ENCODE peak calls at places on chromosomes 16 and 17, in six cellular contexts. S, Y, F, H, D and N are unnamed samples.

GRCh38 chr16:4924593-4925378 is 12.2 kb downstream of the PPL start:
- DNase-seq in S (peak; percentile 88), Y (peak; percentile 52), F (no peak), H (no peak), D (no peak), N (no peak)

GRCh38 chr16:24758373-24758772 is 28.9 kb downstream of the TNRC6A start:
- DNase-seq in S (no peak), Y (no peak), F (no peak), H (no peak), D (no peak), N (no peak)

GRCh38 chr17:68389041-68389440 is 68.3 kb downstream of the WIPI1 start:
- DNase-seq in S (peak; percentile 48), Y (no peak), F (no peak), H (peak; percentile 43), D (no peak), N (no peak)

GRCh38 chr17:32626371-32626770 is 139.6 kb downstream of the CDK5R1 start:
- DNase-seq in S (no peak), Y (no peak), F (no peak), H (no peak), D (no peak), N (no peak)

GRCh38 chr17:83100853-83101391 is 21.5 kb downstream of the METRNL start:
- DNase-seq in S (no peak), Y (no peak), F (no peak), H (no peak), D (no peak), N (no peak)

GRCh38 chr16:31502981-31503380 is 5.2 kb downstream of the RUSF1 start:
- DNase-seq in S (no peak), Y (no peak), F (no peak), H (no peak), D (no peak), N (no peak)

GRCh38 chr17:77381185-77381700 is 240.5 kb downstream of the SEC14L1 start:
- DNase-seq in S (no peak), Y (no peak), F (no peak), H (no peak), D (no peak), N (no peak)

GRCh38 chr16:71676236-71676635 is 48.3 kb downstream of the PHLPP2 start:
- DNase-seq in S (no peak), Y (no peak), F (no peak), H (no peak), D (no peak), N (peak; percentile 46)

GRCh38 chr17:35566955-35567354 is 6.3 kb upstream of the SLFN14 start:
- DNase-seq in S (no peak), Y (no peak), F (no peak), H (no peak), D (no peak), N (no peak)

GRCh38 chr16:87487361-87487924 is 5.4 kb downstream of the ZCCHC14 start:
- DNase-seq in S (peak; percentile 43), Y (peak; percentile 76), F (no peak), H (no peak), D (no peak), N (no peak)

GRCh38 chr17:34579017-34579946 is at the start of gene TMEM132E:
- DNase-seq in S (peak; percentile 26), Y (peak; percentile 68), F (no peak), H (no peak), D (peak; percentile 25), N (no peak)

GRCh38 chr16:50248845-50249244 is 17.5 kb upstream of the ADCY7 start:
- DNase-seq in S (peak; percentile 9), Y (no peak), F (no peak), H (no peak), D (no peak), N (peak; percentile 53)

GRCh38 chr16:70805380-70805779 is 4.4 kb upstream of the VAC14 start:
- DNase-seq in S (no peak), Y (no peak), F (no peak), H (no peak), D (no peak), N (no peak)

GRCh38 chr17:28711723-28712036 is at the start of gene PROCA1:
- DNase-seq in S (no peak), Y (peak; percentile 74), F (peak; percentile 28), H (peak; percentile 77), D (no peak), N (no peak)

GRCh38 chr17:16911141-16911937 is 60.6 kb downstream of the TNFRSF13B start:
- DNase-seq in S (peak; percentile 34), Y (peak; percentile 10), F (no peak), H (peak; percentile 61), D (peak; percentile 40), N (peak; percentile 81)

GRCh38 chr17:80388601-80389000 is 26.4 kb upstream of the ENDOV start:
- DNase-seq in S (no peak), Y (no peak), F (no peak), H (no peak), D (no peak), N (no peak)

GRCh38 chr16:26214694-26215093 is 522.9 kb downstream of the HS3ST4 start:
- DNase-seq in S (no peak), Y (no peak), F (no peak), H (no peak), D (no peak), N (no peak)

GRCh38 chr17:19448341-19449268 is 37.6 kb downstream of the RNF112 start:
- DNase-seq in S (peak; percentile 71), Y (no peak), F (no peak), H (no peak), D (no peak), N (no peak)

GRCh38 chr16:67926181-67926742 is 5.4 kb downstream of the CTRL start:
- DNase-seq in S (peak; percentile 70), Y (peak; percentile 40), F (no peak), H (no peak), D (no peak), N (no peak)

GRCh38 chr17:79026345-79027273 is 2.6 kb downstream of the C1QTNF1 start:
- DNase-seq in S (peak; percentile 80), Y (no peak), F (no peak), H (no peak), D (peak; percentile 42), N (no peak)

GRCh38 chr17:40415390-40415789 is 2.3 kb downstream of the TOP2A start:
- DNase-seq in S (no peak), Y (no peak), F (no peak), H (no peak), D (no peak), N (no peak)

GRCh38 chr17:78364436-78365281 is 4.8 kb upstream of the SOCS3 start:
- DNase-seq in S (no peak), Y (no peak), F (no peak), H (no peak), D (peak; percentile 9), N (no peak)

GRCh38 chr17:4944554-4945175 is 3.7 kb downstream of the PFN1 start:
- DNase-seq in S (no peak), Y (no peak), F (no peak), H (no peak), D (no peak), N (no peak)

GRCh38 chr16:51816929-51817328 is 665.9 kb upstream of the SALL1 start:
- DNase-seq in S (no peak), Y (no peak), F (no peak), H (no peak), D (no peak), N (no peak)

GRCh38 chr17:37791434-37791833 is 46.6 kb upstream of the HNF1B start:
- DNase-seq in S (no peak), Y (peak; percentile 30), F (peak; percentile 23), H (no peak), D (no peak), N (peak; percentile 38)

GRCh38 chr16:5010576-5011329 is 23.0 kb downstream of the NAGPA start:
- DNase-seq in S (no peak), Y (peak; percentile 36), F (no peak), H (no peak), D (no peak), N (no peak)

GRCh38 chr17:46774108-46774737 is 44.3 kb downstream of the WNT3 start:
- DNase-seq in S (no peak), Y (peak; percentile 7), F (no peak), H (no peak), D (no peak), N (no peak)

GRCh38 chr17:7575481-7575883 is 4.0 kb upstream of the CD68 start:
- DNase-seq in S (no peak), Y (no peak), F (no peak), H (no peak), D (no peak), N (no peak)

GRCh38 chr17:8918811-8919210 is 46.7 kb downstream of the PIK3R5 start:
- DNase-seq in S (no peak), Y (no peak), F (no peak), H (no peak), D (no peak), N (no peak)

GRCh38 chr17:28405632-28406477 is at the start of gene SLC46A1:
- DNase-seq in S (peak; percentile 50), Y (peak; percentile 80), F (peak; percentile 34), H (peak; percentile 76), D (peak; percentile 63), N (no peak)

GRCh38 chr17:19019041-19019941 is 14.7 kb upstream of the FAM83G start:
- DNase-seq in S (no peak), Y (no peak), F (no peak), H (no peak), D (no peak), N (no peak)

GRCh38 chr16:3045758-3046505 is 429 bp upstream of the MMP25 start:
- DNase-seq in S (no peak), Y (peak; percentile 65), F (no peak), H (peak; percentile 73), D (no peak), N (no peak)

GRCh38 chr16:82703156-82703555 is 76.4 kb downstream of the CDH13 start:
- DNase-seq in S (no peak), Y (no peak), F (no peak), H (no peak), D (no peak), N (no peak)

GRCh38 chr17:82836823-82837357 is 2.9 kb downstream of the ZNF750 start:
- DNase-seq in S (peak; percentile 42), Y (no peak), F (no peak), H (no peak), D (no peak), N (no peak)

GRCh38 chr17:44066204-44066930 is at the start of gene LSM12:
- DNase-seq in S (peak; percentile 79), Y (peak; percentile 93), F (peak; percentile 82), H (peak; percentile 97), D (peak; percentile 89), N (peak; percentile 97)

GRCh38 chr16:50267151-50267631 is 840 bp downstream of the ADCY7 start:
- DNase-seq in S (no peak), Y (no peak), F (no peak), H (no peak), D (no peak), N (no peak)

GRCh38 chr17:43840814-43841213 is 6.2 kb upstream of the CD300LG start:
- DNase-seq in S (no peak), Y (no peak), F (no peak), H (no peak), D (no peak), N (no peak)

GRCh38 chr17:66426397-66427033 is 124.1 kb downstream of the PRKCA start:
- DNase-seq in S (no peak), Y (no peak), F (peak; percentile 26), H (no peak), D (no peak), N (no peak)

GRCh38 chr17:74280093-74280513 is 6.1 kb downstream of the DNAI2 start:
- DNase-seq in S (no peak), Y (no peak), F (peak; percentile 46), H (no peak), D (no peak), N (no peak)